ENCODE peak calls at places on chromosomes 12 and 14, in nine cellular contexts. A, C, D, G, E, F, H, Q and M are unnamed samples.

GRCh38 chr14:50402965-50403364 is 6.3 kb upstream of the CDKL1 start:
- DNase-seq in E (peak), Q (no peak), A (no peak), G (no peak), D (no peak), C (peak), H (no peak), F (no peak), M (no peak)

GRCh38 chr12:111274820-111275219 is 94.1 kb downstream of the PHETA1 start:
- DNase-seq in G (no peak), E (peak), A (peak), F (peak), H (no peak), Q (no peak), D (no peak), C (peak), M (no peak)

GRCh38 chr12:119181202-119181601 is 2.5 kb downstream of the HSPB8 start:
- DNase-seq in G (no peak), C (no peak), F (no peak), Q (no peak), E (no peak), A (no peak), D (no peak), H (no peak), M (no peak)

GRCh38 chr12:108666326-108666995 is 32.8 kb upstream of the SELPLG start:
- DNase-seq in G (no peak), F (peak), D (peak), H (no peak), A (no peak), C (peak), Q (peak), E (peak), M (no peak)

GRCh38 chr14:44914849-44915248 is 46.9 kb downstream of the KLHL28 start:
- DNase-seq in H (no peak), F (no peak), G (no peak), A (no peak), C (no peak), Q (no peak), E (peak), D (no peak), M (no peak)

GRCh38 chr14:89378119-89378518 is 38.9 kb downstream of the FOXN3 start:
- DNase-seq in C (peak), F (no peak), A (peak), G (no peak), D (no peak), Q (no peak), H (no peak), E (peak), M (peak)

GRCh38 chr12:130838284-130838950 is 633 bp downstream of the STX2 start:
- DNase-seq in H (peak), C (no peak), F (peak), G (no peak), D (peak), E (no peak), A (peak), Q (peak), M (no peak)

GRCh38 chr14:32629146-32629545 is 300.0 kb downstream of the AKAP6 start:
- DNase-seq in F (no peak), Q (no peak), E (peak), D (no peak), C (no peak), H (no peak), G (no peak), A (no peak), M (no peak)

GRCh38 chr12:106224392-106224706 is 23.5 kb downstream of the CKAP4 start:
- DNase-seq in G (no peak), Q (no peak), H (no peak), F (no peak), E (no peak), A (no peak), C (no peak), D (no peak), M (no peak)